ENCODE peak calls at places on chromosomes 11 and 22, in four cellular contexts. I is mesenchymal stem cell, C is mammary epithelial cell, Y is GM23338. Z is an unnamed sample.

GRCh38 chr22:29570456-29570855 is 10.5 kb downstream of the NIPSNAP1 start:
- DNase-seq in Y (no peak), C (no peak), I (no peak), Z (no peak)

GRCh38 chr11:2380807-2381350 is 3.8 kb downstream of the CD81 start:
- DNase-seq in C (no peak), Y (no peak), I (peak), Z (no peak)

GRCh38 chr11:71080239-71081097 is 171.9 kb downstream of the SHANK2 start:
- DNase-seq in Y (peak), C (peak), I (peak), Z (peak)

GRCh38 chr11:44684886-44685285 is 41.9 kb upstream of the TSPAN18 start:
- DNase-seq in C (no peak), Y (no peak), I (no peak), Z (no peak)

GRCh38 chr11:92875473-92875872 is 94.0 kb upstream of the MTNR1B start:
- DNase-seq in C (no peak), I (no peak), Y (peak), Z (no peak)

GRCh38 chr22:47593291-47593690 is 830.8 kb downstream of the TBC1D22A start:
- DNase-seq in I (no peak), C (no peak), Y (no peak), Z (no peak)

GRCh38 chr11:88579466-88579865 is 241.9 kb upstream of the CTSC start:
- DNase-seq in C (no peak), I (no peak), Y (no peak), Z (no peak)

GRCh38 chr11:28819741-28820140 is 711.6 kb downstream of the METTL15 start:
- DNase-seq in C (peak), I (no peak), Y (no peak), Z (no peak)

GRCh38 chr11:67372993-67373915 is at the start of gene CLCF1:
- DNase-seq in I (peak), C (peak), Y (peak), Z (peak)

GRCh38 chr11:69425895-69426544 is 55.4 kb upstream of the LINC01488 start:
- DNase-seq in Y (no peak), C (no peak), I (no peak), Z (no peak)

GRCh38 chr11:75248924-75249256 is 8.3 kb downstream of the TPBGL start:
- DNase-seq in C (no peak), I (no peak), Y (no peak), Z (no peak)

GRCh38 chr11:73838443-73839122 is 38.1 kb downstream of the COA4 start:
- DNase-seq in C (peak), Y (peak), I (peak), Z (peak)

GRCh38 chr22:46262449-46263207 is 515 bp downstream of the PKDREJ start:
- DNase-seq in C (no peak), I (peak), Y (peak), Z (peak)

GRCh38 chr11:118988280-118988679 is 9.7 kb upstream of the CENATAC start:
- DNase-seq in Y (no peak), I (no peak), C (peak), Z (no peak)

DNA sequence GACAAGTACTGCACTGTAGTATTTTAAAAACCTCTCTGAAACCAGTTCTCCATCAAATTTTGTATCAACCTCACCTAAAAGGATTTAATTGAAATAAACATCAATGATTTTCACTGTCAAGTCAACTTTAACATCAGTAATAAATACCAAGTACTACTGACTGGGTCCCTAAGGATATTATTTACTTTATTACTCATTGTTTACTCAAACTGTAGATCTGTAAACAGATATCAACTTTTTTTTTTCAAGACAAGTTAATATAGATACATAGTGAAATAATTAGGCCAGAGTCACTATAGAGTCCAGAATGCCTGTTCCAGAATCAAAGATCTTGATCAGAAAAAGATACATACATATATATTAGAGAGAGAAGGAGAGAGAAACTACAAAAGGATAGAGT is 1.6 kb downstream of the RNF141 start:
- DNase-seq in C (no peak), Y (no peak), I (no peak), Z (no peak)
- H3K4me2 ChIP-seq in C (peak), Y (no peak), I (no peak), Z (no peak)

GRCh38 chr11:62712413-62712812 is 4.9 kb downstream of the GNG3 start:
- DNase-seq in Y (no peak), I (no peak), C (no peak), Z (no peak)
- H3K27ac ChIP-seq in Y (no peak), I (peak), C (no peak), Z (no peak)

GRCh38 chr11:61475433-61475832 is 33.1 kb upstream of the LRRC10B start:
- DNase-seq in Y (no peak), C (no peak), I (no peak), Z (no peak)
- H2AFZ ChIP-seq in Y (no peak), C (no peak), I (no peak), Z (no peak)

DNA sequence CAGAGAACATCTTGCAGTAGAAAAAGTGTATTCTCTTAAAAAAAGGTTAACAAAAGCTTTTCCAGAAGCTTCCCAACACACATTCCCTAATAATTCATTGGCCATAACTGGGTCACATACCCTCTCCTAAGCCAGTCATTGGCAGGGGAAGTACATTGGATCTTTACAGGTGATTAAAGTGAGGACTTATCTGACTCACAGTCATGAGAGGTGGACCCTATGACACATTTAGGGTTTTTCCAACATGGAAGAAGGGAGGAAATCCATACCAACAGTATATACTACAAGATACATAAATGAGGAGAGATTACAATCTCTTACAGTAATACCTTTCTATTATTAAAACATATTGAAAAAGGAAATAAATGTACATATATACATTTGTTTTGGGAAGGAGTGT is 72.2 kb downstream of the CCDC73 start:
- DNase-seq in Y (no peak), C (peak), I (no peak), Z (no peak)
- H3K4me2 ChIP-seq in Y (no peak), C (no peak), I (no peak), Z (no peak)

DNA sequence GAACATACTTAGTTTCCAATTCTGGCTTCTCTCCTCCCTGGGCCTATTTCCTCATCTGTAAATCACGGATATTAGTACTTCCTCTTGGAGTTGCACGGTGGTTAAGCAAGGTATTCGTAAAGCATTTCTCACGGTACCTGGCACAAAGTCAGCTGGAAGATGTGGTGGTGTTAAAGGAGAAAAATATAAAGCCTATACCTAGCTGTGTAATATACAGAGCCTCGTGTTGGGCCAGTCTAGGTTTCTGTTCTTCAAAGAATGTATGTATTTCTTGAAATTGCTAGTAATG is 47.2 kb downstream of the DBX1 start:
- DNase-seq in C (peak), Y (no peak), I (no peak), Z (no peak)
- H3K27ac ChIP-seq in C (peak), Y (no peak), I (peak), Z (peak)

GRCh38 chr11:34907934-34908593 is 8.1 kb downstream of the APIP start:
- DNase-seq in Y (no peak), C (no peak), I (peak), Z (no peak)
- H2AFZ ChIP-seq in Y (no peak), C (no peak), I (no peak), Z (no peak)

GRCh38 chr11:122234257-122234656 is 118.2 kb upstream of the BLID start:
- DNase-seq in C (no peak), Y (no peak), I (no peak), Z (no peak)
- H3K4me2 ChIP-seq in C (no peak), Y (no peak), I (no peak), Z (no peak)

DNA sequence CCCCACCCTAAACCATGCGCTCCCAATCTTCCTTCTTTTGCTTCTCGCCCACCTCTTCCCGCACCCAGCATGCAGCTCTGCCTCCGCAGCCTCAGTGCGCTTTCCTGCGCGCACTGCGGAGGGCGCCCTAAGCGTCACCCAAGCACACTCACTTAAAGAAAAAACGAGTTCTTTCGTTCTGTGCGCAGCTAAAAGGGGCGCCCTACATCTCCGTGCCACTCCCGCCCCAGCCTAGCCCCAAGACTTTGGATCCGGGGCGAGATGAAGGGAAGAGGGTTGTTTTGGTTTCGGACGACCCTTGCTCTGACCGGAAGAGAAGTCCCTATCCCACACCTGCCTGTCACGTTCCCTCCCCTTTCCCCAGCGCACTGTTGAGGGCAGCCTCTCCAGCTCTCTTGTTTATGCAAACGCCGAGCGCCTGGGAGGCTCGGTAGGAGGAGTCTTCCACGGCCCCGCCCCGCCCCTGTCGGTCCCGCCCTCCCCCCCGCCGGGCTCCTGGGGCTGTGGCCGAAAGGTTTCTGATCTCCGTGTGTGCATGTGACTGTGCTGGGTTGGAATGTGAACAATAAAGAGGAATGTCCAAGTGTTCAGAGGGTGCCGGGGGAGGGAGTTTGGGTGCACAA is 5.3 kb downstream of the VSIG2 start:
- DNase-seq in Y (peak), C (peak), I (peak), Z (peak)
- H3K27ac ChIP-seq in Y (no peak), C (no peak), I (no peak), Z (peak)

Z was measured in fibroblast of lung.